ENCODE peak calls at places on chromosomes 11 and 22, in four cellular contexts. Y, H, W and A are unnamed samples.

GRCh38 chr22:32528316-32528715 is 53.7 kb downstream of the FBXO7 start:
- DNase-seq in H (no peak), Y (no peak), W (no peak), A (no peak)

GRCh38 chr11:87081358-87081757 is 43.6 kb downstream of the TMEM135 start:
- DNase-seq in H (no peak), W (peak; percentile 20), Y (no peak), A (no peak)

GRCh38 chr11:43578346-43579170 is 102.0 kb upstream of the HSD17B12 start:
- DNase-seq in W (no peak), Y (no peak), H (no peak), A (no peak)

GRCh38 chr22:36660510-36660840 is 43.1 kb downstream of the CACNG2 start:
- DNase-seq in W (no peak), H (no peak), Y (no peak), A (no peak)

GRCh38 chr11:72848846-72849466 is 34.7 kb downstream of the ATG16L2 start:
- DNase-seq in H (no peak), Y (no peak), W (peak; percentile 47), A (no peak)

GRCh38 chr11:36532908-36533601 is 23.0 kb upstream of the TRAF6 start:
- DNase-seq in Y (no peak), W (no peak), H (no peak), A (no peak)

GRCh38 chr11:75516886-75517285 is 8.9 kb downstream of the GDPD5 start:
- DNase-seq in W (no peak), H (no peak), Y (no peak), A (no peak)

GRCh38 chr11:9385288-9385902 is 943 bp downstream of the IPO7 start:
- DNase-seq in Y (no peak), H (no peak), W (no peak), A (no peak)